ENCODE peak calls at places on chromosome 5, in ten cellular contexts. Q is T-helper 9 cell, J is renal cortical epithelial cell, Z is EL, W is NCI-H69, U is AG09309, H is lung microvascular endothelial cell, C is foreskin fibroblast, S is heart right ventricle, F is PC-9. O is an unnamed sample.

GRCh38 chr5:138096997-138097828 is 13.4 kb downstream of the WNT8A start:
- DNase-seq in C (no peak), S (no peak), F (no peak), H (no peak), Z (no peak), J (no peak), U (no peak), Q (no peak), W (no peak), O (no peak)

GRCh38 chr5:68534131-68534940 is 318.8 kb downstream of the PIK3R1 start:
- DNase-seq in C (no peak), J (peak; percentile 87), S (peak; percentile 25), W (peak; percentile 94), H (no peak), Z (peak; percentile 31), U (peak; percentile 56), Q (no peak), F (peak; percentile 47), O (no peak)

GRCh38 chr5:149210968-149211495 is 60.6 kb upstream of the AFAP1L1 start:
- DNase-seq in H (no peak), Q (no peak), S (no peak), J (no peak), Z (no peak), C (no peak), W (no peak), F (no peak), U (no peak), O (no peak)

GRCh38 chr5:168585119-168585912 is 6.1 kb upstream of the PANK3 start:
- DNase-seq in C (no peak), Z (no peak), W (peak; percentile 50), F (no peak), Q (no peak), U (no peak), S (no peak), H (peak; percentile 51), J (no peak), O (no peak)

GRCh38 chr5:97183930-97184213 is 825 bp upstream of the RIOK2 start:
- DNase-seq in F (no peak), J (no peak), U (no peak), S (no peak), W (no peak), Q (no peak), H (no peak), C (no peak), Z (no peak), O (no peak)

GRCh38 chr5:131413605-131414559 is 150.0 kb downstream of the CDC42SE2 start:
- DNase-seq in U (no peak), S (no peak), Q (no peak), F (no peak), J (peak; percentile 54), C (peak; percentile 12), W (no peak), Z (no peak), H (no peak), O (no peak)

GRCh38 chr5:571791-572190 is 40.3 kb upstream of the CEP72 start:
- DNase-seq in S (no peak), F (no peak), U (no peak), Q (no peak), H (no peak), J (no peak), W (no peak), Z (no peak), C (no peak), O (no peak)

GRCh38 chr5:10550222-10550995 is 13.5 kb upstream of the ANKRD33B start:
- DNase-seq in C (no peak), U (no peak), W (no peak), H (no peak), F (no peak), Z (peak; percentile 39), Q (no peak), S (no peak), J (no peak), O (no peak)

GRCh38 chr5:16691731-16692130 is 74.9 kb upstream of the RETREG1 start:
- DNase-seq in S (no peak), C (no peak), Z (no peak), J (no peak), U (no peak), Q (no peak), H (no peak), F (no peak), W (no peak), O (no peak)

GRCh38 chr5:77369566-77369965 is 122.5 kb downstream of the WDR41 start:
- DNase-seq in W (no peak), H (no peak), J (no peak), Z (no peak), U (no peak), S (no peak), Q (no peak), F (no peak), C (no peak), O (no peak)

GRCh38 chr5:108670591-108671335 is 76.9 kb upstream of the FER start:
- DNase-seq in J (no peak), Q (no peak), W (peak; percentile 27), H (no peak), Z (no peak), C (no peak), S (no peak), F (no peak), U (no peak), O (no peak)

GRCh38 chr5:151937851-151938250 is 13.2 kb upstream of the GLRA1 start:
- DNase-seq in F (no peak), C (no peak), U (no peak), S (no peak), W (no peak), Q (no peak), J (no peak), Z (no peak), H (no peak), O (no peak)

GRCh38 chr5:123344819-123345426 is 78.3 kb downstream of the CEP120 start:
- DNase-seq in Z (peak; percentile 31), H (peak; percentile 64), S (no peak), F (no peak), C (peak; percentile 15), W (peak; percentile 65), Q (no peak), J (peak; percentile 49), U (peak; percentile 1), O (no peak)

GRCh38 chr5:90898330-90899013 is 339.9 kb downstream of the ADGRV1 start:
- DNase-seq in S (no peak), F (peak; percentile 41), Z (no peak), H (no peak), C (no peak), Q (no peak), J (peak; percentile 51), W (no peak), U (no peak), O (no peak)

GRCh38 chr5:416636-416960 is 26.4 kb upstream of the EXOC3 start:
- DNase-seq in Z (no peak), W (no peak), J (no peak), Q (no peak), U (no peak), S (no peak), H (no peak), C (no peak), F (no peak), O (no peak)

GRCh38 chr5:107352576-107352975 is 318.2 kb downstream of the EFNA5 start:
- DNase-seq in H (no peak), W (peak; percentile 27), Q (no peak), C (no peak), F (no peak), Z (no peak), S (no peak), U (no peak), J (no peak), O (no peak)

GRCh38 chr5:112824197-112824596 is 36.9 kb upstream of the SRP19 start:
- DNase-seq in S (no peak), C (no peak), Q (no peak), W (no peak), U (no peak), J (no peak), F (no peak), Z (no peak), H (no peak), O (no peak)

GRCh38 chr5:154966081-154966841 is 25.4 kb downstream of the MRPL22 start:
- DNase-seq in U (no peak), J (no peak), F (no peak), C (no peak), S (no peak), W (no peak), Q (no peak), Z (no peak), H (peak; percentile 92), O (no peak)

GRCh38 chr5:61202213-61202612 is 39.9 kb upstream of the SMIM15 start:
- DNase-seq in J (no peak), U (peak; percentile 80), H (no peak), W (no peak), C (no peak), Q (no peak), F (no peak), Z (peak; percentile 46), S (no peak), O (no peak)

GRCh38 chr5:176436641-176437040 is 11.5 kb upstream of the FAF2 start:
- DNase-seq in Z (peak; percentile 39), S (no peak), J (no peak), Q (no peak), H (peak; percentile 58), W (no peak), F (peak; percentile 57), C (peak; percentile 42), U (no peak), O (no peak)

GRCh38 chr5:1687301-1687970 is 112.2 kb downstream of the MRPL36 start:
- DNase-seq in S (no peak), W (no peak), H (no peak), J (no peak), C (no peak), Q (no peak), U (no peak), Z (no peak), F (no peak), O (no peak)

GRCh38 chr5:74310967-74311930 is 329.3 kb downstream of the ENC1 start:
- DNase-seq in J (no peak), S (no peak), C (no peak), W (peak; percentile 59), Z (no peak), F (no peak), U (no peak), H (no peak), Q (no peak), O (no peak)

GRCh38 chr5:6768590-6769230 is 55.5 kb downstream of the TENT4A start:
- DNase-seq in J (no peak), Z (no peak), F (no peak), Q (no peak), U (no peak), S (no peak), W (no peak), H (no peak), C (no peak), O (no peak)

GRCh38 chr5:145949474-145949873 is 13.1 kb downstream of the SH3RF2 start:
- DNase-seq in U (no peak), S (no peak), H (no peak), Z (no peak), W (peak; percentile 30), Q (no peak), J (no peak), F (no peak), C (no peak), O (no peak)

GRCh38 chr5:139660105-139660915 is 12.2 kb downstream of the CXXC5 start:
- DNase-seq in U (no peak), H (peak; percentile 46), J (peak; percentile 77), C (peak; percentile 69), Q (no peak), W (peak; percentile 52), Z (peak; percentile 76), S (peak; percentile 78), F (peak; percentile 87), O (peak; percentile 55)

GRCh38 chr5:71631070-71631469 is 43.9 kb downstream of the MCCC2 start:
- DNase-seq in Z (no peak), U (no peak), S (peak; percentile 23), F (no peak), H (no peak), C (no peak), Q (no peak), W (no peak), J (no peak), O (no peak)

GRCh38 chr5:82694886-82695285 is 382.3 kb downstream of the TMEM167A start:
- DNase-seq in Q (no peak), W (peak; percentile 41), U (no peak), H (no peak), S (no peak), J (peak; percentile 14), C (no peak), Z (no peak), F (no peak), O (no peak)

GRCh38 chr5:9392625-9393024 is 153.2 kb downstream of the SEMA5A start:
- DNase-seq in W (no peak), J (no peak), Q (no peak), U (no peak), S (no peak), C (no peak), Z (no peak), H (no peak), F (no peak), O (no peak)